ENCODE peak calls at places on chromosome 7, in six cellular contexts. One of them, this sample, is unnamed.

GRCh38 chr7:142563470-142563869 is 185.8 kb upstream of the PRSS1 start:
- DNase-seq in AG08396: no peak
- DNase-seq in lower leg skin: no peak
- DNase-seq in GDM1: no peak
- DNase-seq in C1 segment of cervical spinal cord: no peak
- DNase-seq in EL: peak
- DNase-seq in this sample: no peak

GRCh38 chr7:867406-868188 is 8.8 kb upstream of the GET4 start:
- DNase-seq in AG08396: peak
- DNase-seq in lower leg skin: peak
- DNase-seq in GDM1: no peak
- DNase-seq in C1 segment of cervical spinal cord: peak
- DNase-seq in EL: peak
- DNase-seq in this sample: no peak

GRCh38 chr7:66558201-66558641 is 70.5 kb upstream of the KCTD7 start:
- DNase-seq in AG08396: no peak
- DNase-seq in lower leg skin: peak
- DNase-seq in GDM1: no peak
- DNase-seq in C1 segment of cervical spinal cord: no peak
- DNase-seq in EL: no peak
- DNase-seq in this sample: no peak

GRCh38 chr7:19122018-19122588 is 4.7 kb upstream of the TWIST1 start:
- DNase-seq in AG08396: no peak
- DNase-seq in lower leg skin: no peak
- DNase-seq in GDM1: no peak
- DNase-seq in C1 segment of cervical spinal cord: no peak
- DNase-seq in EL: peak
- DNase-seq in this sample: no peak

GRCh38 chr7:120996333-120996982 is 7.9 kb downstream of the CPED1 start:
- DNase-seq in AG08396: peak
- DNase-seq in lower leg skin: peak
- DNase-seq in GDM1: peak
- DNase-seq in C1 segment of cervical spinal cord: no peak
- DNase-seq in EL: peak
- DNase-seq in this sample: peak

GRCh38 chr7:40979296-40979695 is 723.6 kb downstream of the INHBA start:
- DNase-seq in AG08396: no peak
- DNase-seq in lower leg skin: no peak
- DNase-seq in GDM1: no peak
- DNase-seq in C1 segment of cervical spinal cord: no peak
- DNase-seq in EL: no peak
- DNase-seq in this sample: no peak

GRCh38 chr7:83267141-83267631 is 104.5 kb upstream of the PCLO start:
- DNase-seq in AG08396: no peak
- DNase-seq in lower leg skin: no peak
- DNase-seq in GDM1: no peak
- DNase-seq in C1 segment of cervical spinal cord: no peak
- DNase-seq in EL: no peak
- DNase-seq in this sample: no peak

GRCh38 chr7:150444674-150445365 is 5.6 kb upstream of the GIMAP8 start:
- DNase-seq in AG08396: no peak
- DNase-seq in lower leg skin: no peak
- DNase-seq in GDM1: no peak
- DNase-seq in C1 segment of cervical spinal cord: no peak
- DNase-seq in EL: no peak
- DNase-seq in this sample: no peak

GRCh38 chr7:85655252-85655651 is 468.4 kb upstream of the SEMA3D start:
- DNase-seq in AG08396: no peak
- DNase-seq in lower leg skin: no peak
- DNase-seq in GDM1: no peak
- DNase-seq in C1 segment of cervical spinal cord: no peak
- DNase-seq in EL: no peak
- DNase-seq in this sample: no peak